ENCODE peak calls at places on chromosomes 3 and 15, in five cellular contexts. G is fibroblast of pulmonary artery, X is iris pigment epithelial cell, J is Daoy, O is left cardiac atrium. U is an unnamed sample.

GRCh38 chr3:148319161-148319915 is 378.4 kb upstream of the AGTR1 start:
- DNase-seq in G (peak; percentile 68), X (peak; percentile 89), J (no peak), O (no peak), U (peak; percentile 86)

GRCh38 chr15:66830358-66830757 is 128.3 kb downstream of the SMAD6 start:
- DNase-seq in G (peak; percentile 70), X (peak; percentile 56), J (peak; percentile 89), O (peak; percentile 53), U (peak; percentile 66)

GRCh38 chr3:128307029-128307633 is 153.8 kb downstream of the EEFSEC start:
- DNase-seq in G (no peak), X (no peak), J (peak; percentile 0), O (no peak), U (peak; percentile 10)

GRCh38 chr3:10744098-10744465 is 71.9 kb upstream of the SLC6A11 start:
- DNase-seq in G (no peak), X (no peak), J (peak; percentile 37), O (no peak), U (no peak)

GRCh38 chr15:65006876-65007275 is 17.2 kb upstream of the SPG21 start:
- DNase-seq in G (no peak), X (no peak), J (no peak), O (no peak), U (no peak)

GRCh38 chr15:50236433-50236832 is 29.1 kb downstream of the HDC start:
- DNase-seq in G (no peak), X (no peak), J (no peak), O (no peak), U (no peak)

GRCh38 chr3:127751782-127752181 is 70.5 kb downstream of the MGLL start:
- DNase-seq in G (no peak), X (no peak), J (no peak), O (no peak), U (no peak)

GRCh38 chr3:81249540-81250029 is 511.9 kb downstream of the GBE1 start:
- DNase-seq in G (peak; percentile 64), X (peak; percentile 89), J (no peak), O (no peak), U (peak; percentile 66)

GRCh38 chr3:159761377-159761776 is 227.3 kb upstream of the IL12A start:
- DNase-seq in G (peak; percentile 47), X (peak; percentile 25), J (peak; percentile 64), O (peak; percentile 51), U (peak; percentile 55)

U was measured in adipocyte.